ENCODE peak calls at places on chromosomes 6 and 20, in seven cellular contexts. One of them, this sample, is unnamed.

GRCh38 chr6:36743538-36744441 is 46.2 kb downstream of the RAB44 start:
- DNase-seq in sigmoid colon: no peak
- DNase-seq in lung: no peak
- DNase-seq in uterus: no peak
- DNase-seq in PC-9: no peak
- DNase-seq in lower leg skin: no peak
- DNase-seq in GM06990: no peak
- DNase-seq in this sample: no peak

GRCh38 chr20:14643146-14643545 is 305.7 kb upstream of the FLRT3 start:
- DNase-seq in lower leg skin: no peak
- DNase-seq in GM06990: no peak
- DNase-seq in PC-9: no peak
- DNase-seq in lung: no peak
- DNase-seq in sigmoid colon: no peak
- DNase-seq in uterus: no peak
- DNase-seq in this sample: no peak

GRCh38 chr6:2766767-2767314 is 1.6 kb downstream of the WRNIP1 start:
- DNase-seq in GM06990: no peak
- DNase-seq in lung: no peak
- DNase-seq in uterus: no peak
- DNase-seq in lower leg skin: no peak
- DNase-seq in PC-9: no peak
- DNase-seq in sigmoid colon: no peak
- DNase-seq in this sample: no peak

GRCh38 chr6:50922579-50923525 is 104.2 kb downstream of the TFAP2B start:
- DNase-seq in lung: no peak
- DNase-seq in GM06990: no peak
- DNase-seq in sigmoid colon: no peak
- DNase-seq in PC-9: no peak
- DNase-seq in lower leg skin: no peak
- DNase-seq in uterus: no peak
- DNase-seq in this sample: no peak

GRCh38 chr6:113371106-113371505 is 486.0 kb upstream of the MARCKS start:
- DNase-seq in lung: no peak
- DNase-seq in GM06990: no peak
- DNase-seq in PC-9: no peak
- DNase-seq in sigmoid colon: no peak
- DNase-seq in lower leg skin: no peak
- DNase-seq in uterus: no peak
- DNase-seq in this sample: no peak

GRCh38 chr20:36017034-36017951 is 48.9 kb downstream of the CNBD2 start:
- DNase-seq in uterus: peak
- DNase-seq in GM06990: no peak
- DNase-seq in PC-9: peak
- DNase-seq in lung: peak
- DNase-seq in sigmoid colon: no peak
- DNase-seq in lower leg skin: no peak
- DNase-seq in this sample: peak

GRCh38 chr6:143549630-143550268 is 38.2 kb upstream of the FUCA2 start:
- DNase-seq in uterus: no peak
- DNase-seq in PC-9: no peak
- DNase-seq in sigmoid colon: no peak
- DNase-seq in lung: no peak
- DNase-seq in GM06990: peak
- DNase-seq in lower leg skin: no peak
- DNase-seq in this sample: no peak

GRCh38 chr6:52726741-52727535 is 36.3 kb downstream of the GSTA2 start:
- DNase-seq in PC-9: no peak
- DNase-seq in lung: no peak
- DNase-seq in GM06990: no peak
- DNase-seq in uterus: no peak
- DNase-seq in sigmoid colon: no peak
- DNase-seq in lower leg skin: no peak
- DNase-seq in this sample: peak

GRCh38 chr6:117449549-117450439 is 24.1 kb upstream of the ROS1 start:
- DNase-seq in uterus: peak
- DNase-seq in sigmoid colon: no peak
- DNase-seq in PC-9: peak
- DNase-seq in GM06990: peak
- DNase-seq in lower leg skin: no peak
- DNase-seq in lung: peak
- DNase-seq in this sample: peak

GRCh38 chr6:166313255-166314070 is 5.3 kb upstream of the PRR18 start:
- DNase-seq in uterus: no peak
- DNase-seq in sigmoid colon: no peak
- DNase-seq in GM06990: peak
- DNase-seq in lower leg skin: peak
- DNase-seq in PC-9: no peak
- DNase-seq in lung: no peak
- DNase-seq in this sample: no peak

GRCh38 chr6:51996296-51996947 is 91.0 kb downstream of the PKHD1 start:
- DNase-seq in lower leg skin: no peak
- DNase-seq in GM06990: peak
- DNase-seq in uterus: no peak
- DNase-seq in PC-9: no peak
- DNase-seq in sigmoid colon: no peak
- DNase-seq in lung: no peak
- DNase-seq in this sample: no peak

GRCh38 chr20:43954704-43955243 is 40.1 kb downstream of the TOX2 start:
- DNase-seq in lung: no peak
- DNase-seq in PC-9: no peak
- DNase-seq in uterus: no peak
- DNase-seq in GM06990: no peak
- DNase-seq in sigmoid colon: no peak
- DNase-seq in lower leg skin: no peak
- DNase-seq in this sample: no peak

GRCh38 chr20:48938670-48939069 is 17.2 kb downstream of the ARFGEF2 start:
- DNase-seq in sigmoid colon: no peak
- DNase-seq in uterus: no peak
- DNase-seq in lung: no peak
- DNase-seq in PC-9: no peak
- DNase-seq in lower leg skin: no peak
- DNase-seq in GM06990: no peak
- DNase-seq in this sample: no peak

GRCh38 chr6:152404936-152405595 is 232.1 kb downstream of the SYNE1 start:
- DNase-seq in lung: no peak
- DNase-seq in PC-9: no peak
- DNase-seq in uterus: no peak
- DNase-seq in GM06990: no peak
- DNase-seq in sigmoid colon: no peak
- DNase-seq in lower leg skin: no peak
- DNase-seq in this sample: no peak

GRCh38 chr6:85470023-85470410 is 20.1 kb downstream of the NT5E start:
- DNase-seq in sigmoid colon: no peak
- DNase-seq in uterus: no peak
- DNase-seq in GM06990: no peak
- DNase-seq in lower leg skin: no peak
- DNase-seq in PC-9: no peak
- DNase-seq in lung: no peak
- DNase-seq in this sample: no peak

GRCh38 chr6:110822248-110822647 is 7.0 kb upstream of the CDK19 start:
- DNase-seq in sigmoid colon: no peak
- DNase-seq in lung: no peak
- DNase-seq in GM06990: no peak
- DNase-seq in lower leg skin: no peak
- DNase-seq in uterus: no peak
- DNase-seq in PC-9: no peak
- DNase-seq in this sample: no peak

GRCh38 chr20:22775256-22775655 is 190.9 kb upstream of the FOXA2 start:
- DNase-seq in lower leg skin: no peak
- DNase-seq in PC-9: peak
- DNase-seq in GM06990: no peak
- DNase-seq in uterus: no peak
- DNase-seq in lung: no peak
- DNase-seq in sigmoid colon: no peak
- DNase-seq in this sample: no peak

GRCh38 chr20:60136640-60137411 is 178.6 kb downstream of the CDH26 start:
- DNase-seq in lower leg skin: no peak
- DNase-seq in GM06990: no peak
- DNase-seq in lung: no peak
- DNase-seq in sigmoid colon: no peak
- DNase-seq in PC-9: no peak
- DNase-seq in uterus: no peak
- DNase-seq in this sample: no peak

GRCh38 chr6:10441655-10442009 is 26.8 kb upstream of the TFAP2A start:
- DNase-seq in GM06990: no peak
- DNase-seq in lower leg skin: no peak
- DNase-seq in sigmoid colon: no peak
- DNase-seq in uterus: no peak
- DNase-seq in lung: no peak
- DNase-seq in PC-9: peak
- DNase-seq in this sample: no peak

GRCh38 chr6:109291893-109292292 is 90.4 kb downstream of the CD164 start:
- DNase-seq in sigmoid colon: no peak
- DNase-seq in PC-9: no peak
- DNase-seq in uterus: no peak
- DNase-seq in lower leg skin: no peak
- DNase-seq in GM06990: no peak
- DNase-seq in lung: no peak
- DNase-seq in this sample: no peak

GRCh38 chr6:132199343-132199742 is 201.9 kb downstream of the MOXD1 start:
- DNase-seq in uterus: no peak
- DNase-seq in PC-9: no peak
- DNase-seq in lower leg skin: no peak
- DNase-seq in sigmoid colon: no peak
- DNase-seq in GM06990: no peak
- DNase-seq in lung: no peak
- DNase-seq in this sample: no peak

GRCh38 chr20:42134265-42135098 is 516.3 kb upstream of the CHD6 start:
- DNase-seq in uterus: no peak
- DNase-seq in sigmoid colon: no peak
- DNase-seq in lower leg skin: no peak
- DNase-seq in PC-9: no peak
- DNase-seq in GM06990: no peak
- DNase-seq in lung: no peak
- DNase-seq in this sample: no peak

DNA sequence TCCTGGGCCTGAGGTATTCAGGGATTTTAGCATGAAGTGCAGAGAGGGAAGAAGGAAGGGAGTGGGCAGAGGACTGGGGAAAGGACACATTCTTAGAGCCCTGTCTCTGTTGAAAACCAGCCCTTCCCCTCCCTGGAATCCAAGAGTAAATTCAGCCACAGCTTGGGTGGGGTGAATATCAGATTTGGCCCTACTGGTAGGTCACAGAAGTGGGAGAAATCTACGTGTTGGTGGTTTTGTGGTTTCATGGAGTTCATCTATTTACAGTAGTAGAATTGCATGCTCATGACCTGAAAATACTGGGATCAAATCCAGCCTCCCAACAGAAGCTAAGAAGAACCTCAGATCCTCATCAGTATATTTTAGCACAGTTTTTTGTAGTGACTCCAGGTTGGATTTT is 404.4 kb downstream of the BMP2 start:
- DNase-seq in lung: no peak
- DNase-seq in lower leg skin: no peak
- DNase-seq in sigmoid colon: no peak
- DNase-seq in uterus: no peak
- DNase-seq in GM06990: no peak
- DNase-seq in PC-9: no peak
- DNase-seq in this sample: no peak
- TF ChIP-seq CTCF in lung: no peak
- TF ChIP-seq CTCF in lower leg skin: no peak
- TF ChIP-seq CTCF in sigmoid colon: no peak
- TF ChIP-seq CTCF in uterus: no peak
- TF ChIP-seq CTCF in GM06990: no peak
- TF ChIP-seq CTCF in PC-9: no peak
- TF ChIP-seq CTCF in this sample: no peak

GRCh38 chr6:49225471-49225870 is 237.6 kb downstream of the MMUT start:
- DNase-seq in sigmoid colon: no peak
- DNase-seq in PC-9: no peak
- DNase-seq in GM06990: no peak
- DNase-seq in uterus: no peak
- DNase-seq in lung: no peak
- DNase-seq in lower leg skin: no peak
- DNase-seq in this sample: no peak

DNA sequence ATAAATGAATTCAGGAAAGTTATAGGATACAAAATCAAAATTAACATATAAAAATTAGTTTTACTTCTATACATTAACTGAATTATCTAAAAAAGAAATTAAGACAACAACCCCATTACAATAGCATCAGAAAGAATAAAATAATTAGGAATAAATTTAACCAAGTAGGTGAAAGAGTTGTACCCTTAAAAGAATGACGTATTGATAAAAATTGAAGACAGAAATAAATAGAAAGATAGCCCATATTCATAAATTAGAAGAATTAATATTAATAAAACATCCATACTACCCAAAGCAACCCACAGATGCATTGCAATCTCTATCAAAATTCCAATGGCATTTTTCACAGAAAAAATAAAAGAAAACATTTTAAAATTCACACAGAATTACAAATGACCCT is 242.8 kb downstream of the MMUT start:
- DNase-seq in lung: no peak
- DNase-seq in sigmoid colon: no peak
- DNase-seq in PC-9: no peak
- DNase-seq in uterus: no peak
- DNase-seq in lower leg skin: no peak
- DNase-seq in GM06990: no peak
- DNase-seq in this sample: no peak
- H3K4me3 ChIP-seq in lung: no peak
- H3K4me3 ChIP-seq in sigmoid colon: no peak
- H3K4me3 ChIP-seq in PC-9: no peak
- H3K4me3 ChIP-seq in uterus: no peak
- H3K4me3 ChIP-seq in lower leg skin: no peak
- H3K4me3 ChIP-seq in GM06990: no peak
- H3K4me3 ChIP-seq in this sample: no peak

GRCh38 chr20:5989539-5989938 is 39.1 kb downstream of the MCM8 start:
- DNase-seq in GM06990: no peak
- DNase-seq in sigmoid colon: no peak
- DNase-seq in lower leg skin: no peak
- DNase-seq in lung: no peak
- DNase-seq in uterus: no peak
- DNase-seq in PC-9: no peak
- DNase-seq in this sample: no peak
- TF ChIP-seq CTCF in GM06990: no peak
- TF ChIP-seq CTCF in sigmoid colon: no peak
- TF ChIP-seq CTCF in lower leg skin: no peak
- TF ChIP-seq CTCF in lung: no peak
- TF ChIP-seq CTCF in uterus: no peak
- TF ChIP-seq CTCF in PC-9: no peak
- TF ChIP-seq CTCF in this sample: no peak

GRCh38 chr6:163324326-163324927 is 90.1 kb upstream of the QKI start:
- DNase-seq in sigmoid colon: no peak
- DNase-seq in lung: no peak
- DNase-seq in lower leg skin: no peak
- DNase-seq in PC-9: no peak
- DNase-seq in GM06990: no peak
- DNase-seq in uterus: no peak
- DNase-seq in this sample: no peak
- H3K4me3 ChIP-seq in sigmoid colon: no peak
- H3K4me3 ChIP-seq in lung: no peak
- H3K4me3 ChIP-seq in lower leg skin: no peak
- H3K4me3 ChIP-seq in PC-9: peak
- H3K4me3 ChIP-seq in GM06990: no peak
- H3K4me3 ChIP-seq in uterus: no peak
- H3K4me3 ChIP-seq in this sample: no peak

GRCh38 chr6:126267621-126268020 is 72.3 kb upstream of the CENPW start:
- DNase-seq in sigmoid colon: no peak
- DNase-seq in PC-9: no peak
- DNase-seq in lung: no peak
- DNase-seq in lower leg skin: no peak
- DNase-seq in uterus: peak
- DNase-seq in GM06990: no peak
- DNase-seq in this sample: no peak
- TF ChIP-seq CTCF in sigmoid colon: no peak
- TF ChIP-seq CTCF in PC-9: no peak
- TF ChIP-seq CTCF in lung: no peak
- TF ChIP-seq CTCF in lower leg skin: no peak
- TF ChIP-seq CTCF in uterus: no peak
- TF ChIP-seq CTCF in GM06990: no peak
- TF ChIP-seq CTCF in this sample: no peak

This sample was measured in kidney epithelial cell.